ENCODE peak calls at places on chromosome 11, in five cellular contexts. O is kidney glomerular epithelial cell; W is activated CD4-positive, alpha-beta T cell treated with anti-CD3 and anti-CD28 coated beads, Interleukin-2, amount 50 U/mL, for 24 hours; A is NCI-H2081 treated with DMSO at 0.1 percent for 48 hours; T is KG1. U is an unnamed sample.

GRCh38 chr11:88103337-88104206 is 71.7 kb downstream of the RAB38 start:
- DNase-seq in W (peak; percentile 12), A (no peak), T (peak; percentile 56), O (peak; percentile 9), U (peak; percentile 85)

GRCh38 chr11:72191961-72192381 is at the start of gene FOLR1:
- DNase-seq in A (no peak), O (no peak), W (no peak), T (no peak), U (peak; percentile 74)

GRCh38 chr11:84824624-84825023 is 802.5 kb downstream of the DLG2 start:
- DNase-seq in A (no peak), O (no peak), W (no peak), T (no peak), U (no peak)

GRCh38 chr11:1936781-1937615 is 10.1 kb upstream of the MRPL23 start:
- DNase-seq in T (no peak), O (no peak), A (no peak), W (no peak), U (no peak)

GRCh38 chr11:119366690-119367620 is 14.5 kb downstream of the USP2 start:
- DNase-seq in O (no peak), W (no peak), T (no peak), A (no peak), U (no peak)

GRCh38 chr11:416051-416756 is 1.4 kb upstream of the SIGIRR start:
- DNase-seq in O (no peak), W (no peak), A (no peak), T (peak; percentile 47), U (no peak)

GRCh38 chr11:47980907-47981621 is 705 bp downstream of the PTPRJ start:
- DNase-seq in O (peak; percentile 13), T (no peak), A (no peak), W (no peak), U (no peak)

GRCh38 chr11:86365566-86365965 is 9.1 kb upstream of the CCDC81 start:
- DNase-seq in W (no peak), O (no peak), T (no peak), A (no peak), U (no peak)

GRCh38 chr11:128318856-128319474 is 268.4 kb downstream of the ETS1 start:
- DNase-seq in W (peak; percentile 71), T (no peak), O (no peak), A (no peak), U (no peak)

GRCh38 chr11:33615751-33616150 is 84.9 kb downstream of the C11orf91 start:
- DNase-seq in A (no peak), O (no peak), T (no peak), W (no peak), U (no peak)

GRCh38 chr11:78946945-78947914 is 372.6 kb upstream of the NARS2 start:
- DNase-seq in O (no peak), T (no peak), W (no peak), A (no peak), U (no peak)

GRCh38 chr11:72577271-72577681 is 96.9 kb downstream of the PDE2A start:
- DNase-seq in O (no peak), A (no peak), T (no peak), W (no peak), U (no peak)